ENCODE peak calls at places on chromosomes 2 and 18, in seven cellular contexts. Z is tibial nerve, X is A549, E is IMR-90, Y is RWPE2, Q is mucosa of descending colon, U is endothelial cell. C is an unnamed sample.
A peak's percentile ranks its signal among the peaks of the same experiment; 100 is the strongest.

GRCh38 chr2:107337209-107337898 is 451.4 kb upstream of the ST6GAL2 start:
- DNase-seq in E (no peak), Y (no peak), X (no peak), Z (no peak), U (no peak), Q (no peak), C (no peak)

GRCh38 chr2:120791961-120792295 is 56.3 kb downstream of the GLI2 start:
- DNase-seq in Q (no peak), E (peak; percentile 31), U (no peak), Z (no peak), X (no peak), Y (no peak), C (no peak)

GRCh38 chr18:28594034-28594433 is 417.1 kb upstream of the CDH2 start:
- DNase-seq in E (peak; percentile 41), Y (no peak), U (no peak), Q (no peak), X (no peak), Z (no peak), C (no peak)

GRCh38 chr2:159713691-159714585 is 1.6 kb downstream of the MARCHF7 start:
- DNase-seq in E (peak; percentile 88), Z (no peak), U (no peak), Y (no peak), Q (no peak), X (peak; percentile 21), C (no peak)

GRCh38 chr2:196036442-196036841 is 32.2 kb downstream of the DNAH7 start:
- DNase-seq in Z (no peak), X (no peak), E (no peak), Q (no peak), U (no peak), Y (no peak), C (no peak)

GRCh38 chr18:5238371-5238758 is 41.3 kb upstream of the AKAIN1 start:
- DNase-seq in Y (no peak), Z (no peak), U (peak; percentile 59), Q (peak; percentile 84), X (no peak), E (peak; percentile 30), C (no peak)

GRCh38 chr18:41703744-41704530 is 251.1 kb upstream of the PIK3C3 start:
- DNase-seq in Z (no peak), E (peak; percentile 3), Y (no peak), Q (no peak), X (no peak), U (no peak), C (no peak)

GRCh38 chr2:221289389-221289788 is 282.7 kb downstream of the EPHA4 start:
- DNase-seq in U (no peak), E (peak; percentile 40), Q (no peak), Y (no peak), X (no peak), Z (no peak), C (no peak)

GRCh38 chr18:49031511-49032188 is 80.9 kb upstream of the SMAD7 start:
- DNase-seq in Z (no peak), E (no peak), Y (no peak), Q (no peak), U (no peak), X (no peak), C (no peak)

GRCh38 chr2:141529674-141530073 is 601.1 kb downstream of the LRP1B start:
- DNase-seq in X (no peak), E (no peak), U (no peak), Q (no peak), Z (no peak), Y (no peak), C (no peak)

GRCh38 chr2:12807907-12808810 is 91.4 kb downstream of the TRIB2 start:
- DNase-seq in Z (no peak), U (no peak), Q (no peak), X (no peak), Y (no peak), E (no peak), C (no peak)

GRCh38 chr2:177599072-177599688 is 206.6 kb downstream of the AGPS start:
- DNase-seq in Y (no peak), U (no peak), Q (no peak), X (no peak), Z (no peak), E (no peak), C (no peak)

GRCh38 chr2:118861741-118862140 is 14.3 kb upstream of the EN1 start:
- DNase-seq in Q (no peak), X (no peak), E (no peak), Y (no peak), U (no peak), Z (no peak), C (no peak)

GRCh38 chr2:12051831-12052230 is 305.4 kb downstream of the LPIN1 start:
- DNase-seq in X (no peak), E (peak; percentile 87), Q (no peak), U (no peak), Z (no peak), Y (no peak), C (no peak)

GRCh38 chr2:156423674-156424282 is 12.4 kb upstream of the GPD2 start:
- DNase-seq in Z (no peak), Y (no peak), E (no peak), U (no peak), X (no peak), Q (no peak), C (no peak)

GRCh38 chr2:84901593-84902120 is 3.8 kb upstream of the TMSB10 start:
- DNase-seq in Q (no peak), Y (no peak), E (peak; percentile 77), U (no peak), Z (no peak), X (no peak), C (no peak)

GRCh38 chr2:232658217-232658785 is 24.9 kb downstream of the EFHD1 start:
- DNase-seq in E (no peak), Y (no peak), X (no peak), Q (no peak), U (no peak), Z (no peak), C (no peak)
- TF ChIP-seq CTCF in E (no peak), Y (no peak), X (peak; percentile 14), Q (no peak), U (no peak), Z (no peak), C (no peak)

GRCh38 chr2:138277062-138277461 is 224.5 kb upstream of the SPOPL start:
- DNase-seq in Z (no peak), U (no peak), E (no peak), Y (no peak), X (no peak), Q (no peak), C (no peak)
- TF ChIP-seq CTCF in Z (no peak), U (no peak), E (no peak), Y (no peak), X (no peak), Q (no peak), C (no peak)

GRCh38 chr2:96241901-96242611 is 23.7 kb downstream of the TMEM127 start:
- DNase-seq in Q (peak; percentile 43), X (no peak), E (peak; percentile 86), Y (no peak), U (no peak), Z (no peak), C (no peak)
- TF ChIP-seq CTCF in Q (no peak), X (no peak), E (no peak), Y (no peak), U (no peak), Z (no peak), C (no peak)

GRCh38 chr2:42908538-42909200 is 116.3 kb upstream of the HAAO start:
- DNase-seq in E (peak; percentile 27), U (no peak), X (no peak), Q (no peak), Y (no peak), Z (no peak), C (no peak)
- TF ChIP-seq CTCF in E (no peak), U (no peak), X (no peak), Q (no peak), Y (no peak), Z (no peak), C (no peak)

DNA sequence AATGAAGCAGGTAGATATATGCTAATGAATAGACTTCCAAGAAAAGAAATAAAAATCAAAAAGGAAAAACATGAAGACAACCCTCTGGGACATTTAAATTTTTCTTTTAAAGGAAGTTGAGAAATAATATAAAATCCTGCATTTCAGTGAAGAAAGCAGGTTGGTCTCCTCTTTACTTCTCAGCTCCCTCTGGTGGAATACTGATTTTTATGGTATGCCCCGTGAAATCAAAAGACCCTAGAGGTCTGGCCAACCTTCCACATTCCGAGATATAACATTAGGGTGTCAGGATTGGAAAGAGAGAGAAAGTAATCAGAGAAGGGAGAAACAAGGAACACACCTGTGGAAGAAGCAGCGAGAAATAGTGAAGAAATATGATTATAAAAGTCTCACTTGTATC is 72.7 kb downstream of the DNER start:
- DNase-seq in Y (no peak), E (no peak), X (no peak), U (no peak), Q (no peak), Z (no peak), C (no peak)
- TF ChIP-seq CTCF in Y (no peak), E (no peak), X (no peak), U (no peak), Q (no peak), Z (no peak), C (no peak)

GRCh38 chr2:68909793-68910674 is 38.8 kb upstream of the BMP10 start:
- DNase-seq in E (peak; percentile 82), Z (peak; percentile 72), Q (peak; percentile 91), Y (no peak), X (peak; percentile 60), U (peak; percentile 78), C (peak; percentile 88)

GRCh38 chr2:68911246-68911645 is 40.0 kb upstream of the BMP10 start:
- DNase-seq in X (no peak), Z (no peak), Y (no peak), Q (no peak), U (no peak), E (no peak), C (no peak)

GRCh38 chr2:68913359-68913758 is 39.3 kb downstream of the GKN2 start:
- DNase-seq in U (no peak), Z (no peak), Y (no peak), X (no peak), E (no peak), Q (no peak), C (no peak)

GRCh38 chr2:68912732-68913131 is 40.0 kb downstream of the GKN2 start:
- DNase-seq in U (no peak), Y (no peak), Z (no peak), E (no peak), Q (peak; percentile 24), X (no peak), C (no peak)

DNA sequence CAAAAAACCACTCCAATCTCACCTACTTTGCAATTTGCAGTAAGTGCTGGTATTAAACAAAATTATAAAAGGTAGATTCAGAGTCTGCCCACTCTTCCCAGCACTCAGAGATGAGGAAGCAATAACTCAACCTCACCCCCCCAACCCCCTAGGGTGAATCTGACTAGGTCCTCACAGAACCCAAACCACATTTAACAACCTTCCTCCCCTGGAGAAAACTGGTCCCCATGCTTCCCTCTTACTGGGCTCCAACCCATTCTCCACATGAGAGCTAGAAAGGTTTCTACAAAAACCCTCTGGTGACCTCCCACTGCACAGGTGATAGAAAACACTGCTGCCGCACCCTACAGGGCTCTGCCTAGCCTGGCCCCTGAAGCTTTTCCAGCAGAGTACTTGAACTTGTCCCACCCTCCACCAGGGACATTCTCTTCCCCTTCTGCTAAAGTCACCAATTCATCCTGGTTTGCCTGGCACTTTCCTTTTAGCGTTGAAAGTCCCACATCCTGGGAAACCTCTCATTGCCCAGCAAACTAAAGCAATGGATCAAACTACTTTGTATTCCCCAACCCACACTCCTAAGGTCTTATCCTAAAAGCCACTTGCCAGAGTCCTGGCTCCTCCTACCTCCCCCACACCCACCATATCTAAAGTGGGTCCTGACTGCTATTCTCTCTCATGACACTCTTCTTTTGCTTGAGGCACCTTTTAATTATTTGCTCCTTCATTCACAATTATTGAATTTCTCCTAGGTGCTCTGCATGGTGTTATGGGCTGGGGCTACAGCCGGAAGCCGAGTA is 40.7 kb upstream of the BMP10 start:
- DNase-seq in E (no peak), Z (no peak), Y (no peak), Q (no peak), X (no peak), U (no peak), C (no peak)
- TF ChIP-seq CTCF in E (no peak), Z (no peak), Y (no peak), Q (no peak), X (no peak), U (no peak), C (no peak)

C was measured in omental fat pad.